ENCODE peak calls at places on chromosomes 1 and 21, in seven cellular contexts. One of them, this sample, is unnamed.

GRCh38 chr1:209622841-209623829 is 29.1 kb downstream of the LAMB3 start:
- DNase-seq in nephron progenitor cell: no peak
- DNase-seq in OCI-LY7: no peak
- DNase-seq in adrenal gland: no peak
- DNase-seq in HFF-Myc: no peak
- DNase-seq in tibial artery: no peak
- DNase-seq in Caco-2: no peak
- DNase-seq in this sample: no peak

GRCh38 chr1:229035748-229036082 is 235.2 kb upstream of the RAB4A start:
- DNase-seq in OCI-LY7: no peak
- DNase-seq in HFF-Myc: no peak
- DNase-seq in nephron progenitor cell: no peak
- DNase-seq in adrenal gland: no peak
- DNase-seq in tibial artery: no peak
- DNase-seq in Caco-2: no peak
- DNase-seq in this sample: no peak

GRCh38 chr1:26452459-26453183 is 19.6 kb upstream of the HMGN2 start:
- DNase-seq in nephron progenitor cell: no peak
- DNase-seq in adrenal gland: no peak
- DNase-seq in tibial artery: no peak
- DNase-seq in Caco-2: no peak
- DNase-seq in HFF-Myc: no peak
- DNase-seq in OCI-LY7: no peak
- DNase-seq in this sample: no peak

GRCh38 chr1:156491151-156491949 is 9.2 kb downstream of the MEF2D start:
- DNase-seq in Caco-2: no peak
- DNase-seq in OCI-LY7: peak
- DNase-seq in HFF-Myc: no peak
- DNase-seq in nephron progenitor cell: no peak
- DNase-seq in tibial artery: no peak
- DNase-seq in adrenal gland: no peak
- DNase-seq in this sample: no peak

GRCh38 chr1:39816431-39817090 is 27.9 kb upstream of the BMP8B start:
- DNase-seq in adrenal gland: peak
- DNase-seq in Caco-2: peak
- DNase-seq in nephron progenitor cell: peak
- DNase-seq in HFF-Myc: peak
- DNase-seq in tibial artery: peak
- DNase-seq in OCI-LY7: peak
- DNase-seq in this sample: no peak

GRCh38 chr1:230350208-230350921 is 75.8 kb downstream of the PGBD5 start:
- DNase-seq in adrenal gland: peak
- DNase-seq in nephron progenitor cell: no peak
- DNase-seq in Caco-2: no peak
- DNase-seq in HFF-Myc: no peak
- DNase-seq in OCI-LY7: no peak
- DNase-seq in tibial artery: no peak
- DNase-seq in this sample: no peak

GRCh38 chr1:211527888-211528287 is 35.9 kb upstream of the RD3 start:
- DNase-seq in Caco-2: no peak
- DNase-seq in HFF-Myc: no peak
- DNase-seq in adrenal gland: no peak
- DNase-seq in OCI-LY7: peak
- DNase-seq in tibial artery: no peak
- DNase-seq in nephron progenitor cell: no peak
- DNase-seq in this sample: no peak

GRCh38 chr1:243490147-243490546 is 234.3 kb downstream of the SDCCAG8 start:
- DNase-seq in tibial artery: no peak
- DNase-seq in OCI-LY7: no peak
- DNase-seq in adrenal gland: no peak
- DNase-seq in nephron progenitor cell: no peak
- DNase-seq in HFF-Myc: no peak
- DNase-seq in Caco-2: no peak
- DNase-seq in this sample: no peak

GRCh38 chr1:35539073-35539823 is 18.0 kb downstream of the KIAA0319L start:
- DNase-seq in nephron progenitor cell: no peak
- DNase-seq in tibial artery: no peak
- DNase-seq in OCI-LY7: no peak
- DNase-seq in HFF-Myc: no peak
- DNase-seq in adrenal gland: no peak
- DNase-seq in Caco-2: no peak
- DNase-seq in this sample: no peak

GRCh38 chr1:30743584-30744059 is 14.0 kb downstream of the LAPTM5 start:
- DNase-seq in nephron progenitor cell: no peak
- DNase-seq in Caco-2: no peak
- DNase-seq in HFF-Myc: peak
- DNase-seq in OCI-LY7: peak
- DNase-seq in tibial artery: no peak
- DNase-seq in adrenal gland: no peak
- DNase-seq in this sample: no peak

GRCh38 chr1:82792151-82792550 is 991.4 kb downstream of the ADGRL2 start:
- DNase-seq in Caco-2: no peak
- DNase-seq in OCI-LY7: no peak
- DNase-seq in HFF-Myc: no peak
- DNase-seq in tibial artery: no peak
- DNase-seq in adrenal gland: no peak
- DNase-seq in nephron progenitor cell: no peak
- DNase-seq in this sample: no peak

GRCh38 chr1:99533909-99534907 is 111.7 kb upstream of the PALMD start:
- DNase-seq in HFF-Myc: no peak
- DNase-seq in tibial artery: no peak
- DNase-seq in adrenal gland: no peak
- DNase-seq in nephron progenitor cell: no peak
- DNase-seq in OCI-LY7: no peak
- DNase-seq in Caco-2: no peak
- DNase-seq in this sample: no peak

GRCh38 chr1:55353709-55354620 is 138.8 kb upstream of the USP24 start:
- DNase-seq in tibial artery: no peak
- DNase-seq in nephron progenitor cell: no peak
- DNase-seq in OCI-LY7: no peak
- DNase-seq in adrenal gland: no peak
- DNase-seq in HFF-Myc: no peak
- DNase-seq in Caco-2: no peak
- DNase-seq in this sample: no peak

GRCh38 chr1:13797397-13797796 is 97.4 kb downstream of the PRDM2 start:
- DNase-seq in HFF-Myc: no peak
- DNase-seq in nephron progenitor cell: no peak
- DNase-seq in tibial artery: no peak
- DNase-seq in Caco-2: no peak
- DNase-seq in OCI-LY7: peak
- DNase-seq in adrenal gland: no peak
- DNase-seq in this sample: no peak

GRCh38 chr1:204461331-204462228 is 33.0 kb downstream of the PIK3C2B start:
- DNase-seq in adrenal gland: peak
- DNase-seq in nephron progenitor cell: no peak
- DNase-seq in Caco-2: no peak
- DNase-seq in OCI-LY7: peak
- DNase-seq in tibial artery: no peak
- DNase-seq in HFF-Myc: no peak
- DNase-seq in this sample: peak

GRCh38 chr1:192700834-192701271 is 64.9 kb downstream of the RGS13 start:
- DNase-seq in Caco-2: peak
- DNase-seq in nephron progenitor cell: no peak
- DNase-seq in OCI-LY7: no peak
- DNase-seq in tibial artery: no peak
- DNase-seq in adrenal gland: no peak
- DNase-seq in HFF-Myc: peak
- DNase-seq in this sample: no peak

GRCh38 chr1:243452092-243452491 is 196.3 kb downstream of the SDCCAG8 start:
- DNase-seq in adrenal gland: no peak
- DNase-seq in Caco-2: no peak
- DNase-seq in HFF-Myc: no peak
- DNase-seq in tibial artery: no peak
- DNase-seq in nephron progenitor cell: no peak
- DNase-seq in OCI-LY7: no peak
- DNase-seq in this sample: no peak

GRCh38 chr1:227880342-227880924 is 65.0 kb downstream of the PRSS38 start:
- DNase-seq in OCI-LY7: no peak
- DNase-seq in tibial artery: no peak
- DNase-seq in Caco-2: no peak
- DNase-seq in HFF-Myc: no peak
- DNase-seq in adrenal gland: no peak
- DNase-seq in nephron progenitor cell: no peak
- DNase-seq in this sample: no peak

GRCh38 chr21:44804762-44805161 is 3.1 kb upstream of the UBE2G2 start:
- DNase-seq in Caco-2: no peak
- DNase-seq in OCI-LY7: no peak
- DNase-seq in HFF-Myc: no peak
- DNase-seq in nephron progenitor cell: no peak
- DNase-seq in tibial artery: no peak
- DNase-seq in adrenal gland: no peak
- DNase-seq in this sample: no peak

GRCh38 chr1:43932786-43933385 is 715 bp upstream of the ARTN start:
- DNase-seq in HFF-Myc: no peak
- DNase-seq in OCI-LY7: no peak
- DNase-seq in Caco-2: no peak
- DNase-seq in tibial artery: no peak
- DNase-seq in nephron progenitor cell: peak
- DNase-seq in adrenal gland: no peak
- DNase-seq in this sample: no peak

GRCh38 chr1:211036701-211037494 is 97.0 kb downstream of the KCNH1 start:
- DNase-seq in OCI-LY7: no peak
- DNase-seq in tibial artery: no peak
- DNase-seq in nephron progenitor cell: no peak
- DNase-seq in adrenal gland: peak
- DNase-seq in HFF-Myc: peak
- DNase-seq in Caco-2: no peak
- DNase-seq in this sample: no peak

GRCh38 chr21:37855568-37856391 is 60.5 kb downstream of the KCNJ6 start:
- DNase-seq in nephron progenitor cell: no peak
- DNase-seq in tibial artery: no peak
- DNase-seq in Caco-2: no peak
- DNase-seq in OCI-LY7: no peak
- DNase-seq in adrenal gland: no peak
- DNase-seq in HFF-Myc: no peak
- DNase-seq in this sample: no peak

GRCh38 chr1:224565611-224566406 is 50.3 kb upstream of the CNIH3 start:
- DNase-seq in HFF-Myc: no peak
- DNase-seq in OCI-LY7: no peak
- DNase-seq in tibial artery: no peak
- DNase-seq in Caco-2: no peak
- DNase-seq in nephron progenitor cell: no peak
- DNase-seq in adrenal gland: no peak
- DNase-seq in this sample: no peak
- TF ChIP-seq CTCF in HFF-Myc: no peak
- TF ChIP-seq CTCF in OCI-LY7: no peak
- TF ChIP-seq CTCF in tibial artery: no peak
- TF ChIP-seq CTCF in Caco-2: no peak
- TF ChIP-seq CTCF in nephron progenitor cell: no peak
- TF ChIP-seq CTCF in adrenal gland: no peak
- TF ChIP-seq CTCF in this sample: no peak

DNA sequence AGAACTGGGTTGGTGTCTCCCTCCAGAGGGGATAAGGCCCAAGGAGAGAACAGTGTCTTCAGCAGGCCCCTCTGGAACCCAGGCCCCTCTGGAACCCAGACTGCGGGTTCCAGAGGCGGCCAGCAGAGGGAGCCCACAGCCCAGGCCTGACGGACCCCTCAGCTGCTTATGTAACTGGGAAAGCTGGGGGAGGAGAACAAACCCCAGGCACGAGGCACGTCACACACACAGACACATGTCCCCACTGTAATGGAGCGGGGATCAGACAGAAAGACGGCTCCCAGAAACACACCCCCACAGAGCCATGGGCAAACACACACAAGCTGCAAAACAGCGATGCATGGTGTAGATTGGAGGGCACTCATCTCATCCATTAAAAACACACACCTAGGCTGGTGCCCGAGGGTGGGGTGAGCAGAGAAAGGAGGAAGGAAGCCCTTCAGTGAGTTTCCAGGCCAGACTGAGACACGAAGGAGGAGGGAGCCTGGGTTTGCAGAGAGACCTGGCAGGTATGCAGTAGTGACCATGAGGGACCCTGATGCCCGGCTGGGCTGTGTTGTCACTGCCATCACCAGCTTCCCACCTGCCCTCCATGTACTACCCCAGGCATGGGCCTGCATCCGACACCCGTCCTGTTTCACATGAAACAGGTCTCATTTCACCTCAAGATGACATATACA is 2.8 kb upstream of the IGSF8 start:
- DNase-seq in OCI-LY7: peak
- DNase-seq in nephron progenitor cell: peak
- DNase-seq in adrenal gland: peak
- DNase-seq in Caco-2: peak
- DNase-seq in HFF-Myc: peak
- DNase-seq in tibial artery: peak
- DNase-seq in this sample: peak
- TF ChIP-seq CTCF in OCI-LY7: peak
- TF ChIP-seq CTCF in nephron progenitor cell: peak
- TF ChIP-seq CTCF in adrenal gland: peak
- TF ChIP-seq CTCF in Caco-2: peak
- TF ChIP-seq CTCF in HFF-Myc: peak
- TF ChIP-seq CTCF in tibial artery: peak
- TF ChIP-seq CTCF in this sample: peak

DNA sequence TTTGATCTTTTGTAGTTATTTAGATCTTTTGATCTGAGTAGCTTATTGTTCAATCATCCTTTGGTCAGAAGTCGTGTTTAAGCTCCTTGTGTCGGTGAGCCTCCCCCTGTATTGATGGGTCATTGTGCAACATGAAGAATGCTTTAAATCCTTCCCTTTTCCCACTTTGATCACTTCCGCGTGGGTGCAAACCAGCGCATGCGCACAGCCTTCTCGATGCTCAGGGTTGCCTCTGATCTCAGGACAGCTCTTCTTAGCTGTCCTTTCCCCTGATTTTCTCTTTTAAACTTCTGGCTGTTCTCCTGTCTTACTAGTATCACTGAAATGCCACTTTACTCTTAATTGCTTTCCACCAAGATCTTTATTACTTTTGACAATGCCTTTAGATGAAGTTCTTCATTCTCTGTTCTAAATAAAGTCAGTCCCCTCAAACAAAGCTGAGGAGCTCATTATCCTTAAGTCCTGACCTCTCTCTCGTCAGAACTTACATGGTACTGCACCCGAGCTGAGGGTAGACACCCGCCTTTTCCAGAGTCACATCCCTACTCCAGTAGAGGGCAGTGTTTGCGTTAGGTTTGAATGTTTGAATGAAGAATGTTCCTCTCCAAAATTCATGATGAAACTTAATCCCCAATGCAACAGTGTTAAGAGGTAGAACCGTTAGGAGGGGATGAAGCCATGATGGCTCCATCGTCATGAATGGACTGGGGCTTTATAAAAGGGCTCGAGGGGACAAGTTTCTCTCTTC is 547.9 kb upstream of the TMPRSS15 start:
- DNase-seq in tibial artery: no peak
- DNase-seq in Caco-2: peak
- DNase-seq in HFF-Myc: no peak
- DNase-seq in OCI-LY7: peak
- DNase-seq in adrenal gland: peak
- DNase-seq in nephron progenitor cell: peak
- DNase-seq in this sample: no peak
- TF ChIP-seq CTCF in tibial artery: peak
- TF ChIP-seq CTCF in Caco-2: peak
- TF ChIP-seq CTCF in HFF-Myc: no peak
- TF ChIP-seq CTCF in OCI-LY7: peak
- TF ChIP-seq CTCF in adrenal gland: peak
- TF ChIP-seq CTCF in nephron progenitor cell: peak
- TF ChIP-seq CTCF in this sample: peak

DNA sequence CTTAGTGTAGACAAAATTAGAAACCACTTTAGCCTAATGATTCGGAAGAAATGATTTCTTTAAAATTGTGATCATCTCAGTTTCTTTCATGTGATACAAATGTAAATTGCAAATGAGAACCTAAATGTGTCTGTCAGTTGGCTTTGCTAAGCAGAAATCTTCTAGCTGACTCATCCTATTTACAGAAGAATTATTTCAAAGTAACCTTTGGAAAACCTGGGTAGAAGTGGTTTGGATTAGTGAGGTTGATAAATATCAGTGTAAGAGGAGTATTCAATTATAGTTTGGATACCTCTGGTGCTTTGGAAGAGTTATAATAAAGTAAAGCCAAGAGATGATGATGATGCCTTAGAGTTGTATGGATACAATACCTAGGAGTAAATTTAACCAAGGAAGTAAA is 37.4 kb downstream of the CC2D1B start:
- DNase-seq in tibial artery: no peak
- DNase-seq in HFF-Myc: no peak
- DNase-seq in adrenal gland: no peak
- DNase-seq in nephron progenitor cell: no peak
- DNase-seq in Caco-2: no peak
- DNase-seq in OCI-LY7: no peak
- DNase-seq in this sample: no peak
- TF ChIP-seq CTCF in tibial artery: no peak
- TF ChIP-seq CTCF in HFF-Myc: no peak
- TF ChIP-seq CTCF in adrenal gland: no peak
- TF ChIP-seq CTCF in nephron progenitor cell: no peak
- TF ChIP-seq CTCF in Caco-2: no peak
- TF ChIP-seq CTCF in OCI-LY7: no peak
- TF ChIP-seq CTCF in this sample: no peak